ENCODE peak calls at places on chromosomes 3 and 15, in six cellular contexts. One of them, this sample, is unnamed.

GRCh38 chr15:27589260-27589659 is 509.9 kb downstream of the OCA2 start:
- DNase-seq in ovary: no peak
- DNase-seq in cardiac fibroblast: no peak
- DNase-seq in GM06990: no peak
- DNase-seq in uterus: no peak
- DNase-seq in GM12865: peak; percentile 6
- DNase-seq in this sample: no peak

GRCh38 chr3:29757054-29757777 is 476.3 kb downstream of the RBMS3 start:
- DNase-seq in ovary: no peak
- DNase-seq in cardiac fibroblast: peak; percentile 76
- DNase-seq in GM06990: no peak
- DNase-seq in uterus: no peak
- DNase-seq in GM12865: no peak
- DNase-seq in this sample: no peak

GRCh38 chr15:68352401-68353062 is 75.0 kb downstream of the FEM1B start:
- DNase-seq in ovary: peak; percentile 41
- DNase-seq in cardiac fibroblast: peak; percentile 98
- DNase-seq in GM06990: no peak
- DNase-seq in uterus: peak; percentile 91
- DNase-seq in GM12865: peak; percentile 55
- DNase-seq in this sample: peak; percentile 72

GRCh38 chr15:34799149-34799824 is 3.9 kb upstream of the ACTC1 start:
- DNase-seq in ovary: peak; percentile 18
- DNase-seq in cardiac fibroblast: no peak
- DNase-seq in GM06990: no peak
- DNase-seq in uterus: no peak
- DNase-seq in GM12865: no peak
- DNase-seq in this sample: no peak

GRCh38 chr15:56770191-56770590 is 36.9 kb upstream of the ZNF280D start:
- DNase-seq in ovary: no peak
- DNase-seq in cardiac fibroblast: no peak
- DNase-seq in GM06990: no peak
- DNase-seq in uterus: no peak
- DNase-seq in GM12865: no peak
- DNase-seq in this sample: no peak

GRCh38 chr3:141659821-141660597 is 78.1 kb upstream of the RNF7 start:
- DNase-seq in ovary: peak; percentile 66
- DNase-seq in cardiac fibroblast: peak; percentile 27
- DNase-seq in GM06990: no peak
- DNase-seq in uterus: no peak
- DNase-seq in GM12865: no peak
- DNase-seq in this sample: peak; percentile 84

GRCh38 chr3:115525726-115526125 is 97.6 kb upstream of the GAP43 start:
- DNase-seq in ovary: no peak
- DNase-seq in cardiac fibroblast: no peak
- DNase-seq in GM06990: no peak
- DNase-seq in uterus: no peak
- DNase-seq in GM12865: no peak
- DNase-seq in this sample: no peak

GRCh38 chr15:40003491-40003916 is 35.5 kb downstream of the SRP14 start:
- DNase-seq in ovary: no peak
- DNase-seq in cardiac fibroblast: no peak
- DNase-seq in GM06990: no peak
- DNase-seq in uterus: no peak
- DNase-seq in GM12865: no peak
- DNase-seq in this sample: no peak

GRCh38 chr3:98994128-98994762 is 92.8 kb upstream of the DCBLD2 start:
- DNase-seq in ovary: no peak
- DNase-seq in cardiac fibroblast: peak; percentile 85
- DNase-seq in GM06990: no peak
- DNase-seq in uterus: no peak
- DNase-seq in GM12865: no peak
- DNase-seq in this sample: no peak

GRCh38 chr3:189117087-189117486 is 54.7 kb upstream of the TPRG1 start:
- DNase-seq in ovary: no peak
- DNase-seq in cardiac fibroblast: no peak
- DNase-seq in GM06990: no peak
- DNase-seq in uterus: no peak
- DNase-seq in GM12865: no peak
- DNase-seq in this sample: no peak

GRCh38 chr3:9903238-9903624 is 583 bp downstream of the IL17RE start:
- DNase-seq in ovary: no peak
- DNase-seq in cardiac fibroblast: peak; percentile 44
- DNase-seq in GM06990: no peak
- DNase-seq in uterus: no peak
- DNase-seq in GM12865: no peak
- DNase-seq in this sample: peak; percentile 8

GRCh38 chr3:15860014-15860934 is 62.5 kb upstream of the ANKRD28 start:
- DNase-seq in ovary: peak; percentile 71
- DNase-seq in cardiac fibroblast: peak; percentile 33
- DNase-seq in GM06990: peak; percentile 44
- DNase-seq in uterus: peak; percentile 36
- DNase-seq in GM12865: peak; percentile 50
- DNase-seq in this sample: peak; percentile 90

GRCh38 chr3:121834079-121834730 is 655 bp downstream of the IQCB1 start:
- DNase-seq in ovary: no peak
- DNase-seq in cardiac fibroblast: no peak
- DNase-seq in GM06990: no peak
- DNase-seq in uterus: no peak
- DNase-seq in GM12865: no peak
- DNase-seq in this sample: no peak

GRCh38 chr3:183085634-183086390 is 13.5 kb downstream of the MCCC1 start:
- DNase-seq in ovary: no peak
- DNase-seq in cardiac fibroblast: peak; percentile 59
- DNase-seq in GM06990: no peak
- DNase-seq in uterus: no peak
- DNase-seq in GM12865: peak; percentile 34
- DNase-seq in this sample: peak; percentile 50

GRCh38 chr3:50627407-50628051 is 10.6 kb downstream of the MAPKAPK3 start:
- DNase-seq in ovary: no peak
- DNase-seq in cardiac fibroblast: peak; percentile 72
- DNase-seq in GM06990: no peak
- DNase-seq in uterus: no peak
- DNase-seq in GM12865: no peak
- DNase-seq in this sample: no peak

DNA sequence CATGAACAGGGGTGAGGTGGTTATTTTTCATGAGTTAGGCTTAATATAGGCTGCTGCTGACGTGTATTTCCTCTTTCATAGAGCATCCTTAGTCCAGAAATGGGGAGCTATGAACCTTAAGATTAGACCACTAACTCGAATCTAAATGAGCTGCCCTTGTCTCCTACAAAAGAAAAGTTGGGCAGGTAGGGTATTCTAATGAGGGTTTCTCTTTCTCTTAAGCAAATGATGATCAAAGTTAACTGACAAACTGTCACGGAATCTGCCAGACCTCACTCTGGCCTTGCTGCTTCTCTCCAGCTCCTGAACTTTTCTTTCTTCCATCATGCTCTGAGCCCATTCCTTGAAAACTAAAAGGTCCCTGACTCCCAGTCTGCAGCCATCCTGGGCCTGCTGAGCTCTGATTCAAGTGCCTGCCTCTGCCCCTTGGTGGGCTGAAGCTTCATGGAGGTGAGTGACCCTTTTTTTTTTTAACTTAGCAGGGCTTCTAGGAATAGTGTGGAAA is at the start of gene TRIM69:
- DNase-seq in ovary: no peak
- DNase-seq in cardiac fibroblast: no peak
- DNase-seq in GM06990: no peak
- DNase-seq in uterus: no peak
- DNase-seq in GM12865: no peak
- DNase-seq in this sample: no peak
- H3K4me3 ChIP-seq in ovary: no peak within 1 kb of the TSS
- H3K4me3 ChIP-seq in cardiac fibroblast: no peak within 1 kb of the TSS
- H3K4me3 ChIP-seq in GM06990: peak within 1 kb of the TSS; percentile 65
- H3K4me3 ChIP-seq in uterus: no peak within 1 kb of the TSS
- H3K4me3 ChIP-seq in GM12865: peak within 1 kb of the TSS; percentile 51
- H3K4me3 ChIP-seq in this sample: no peak within 1 kb of the TSS

GRCh38 chr3:102466001-102466400 is 31.2 kb downstream of the ZPLD1 start:
- DNase-seq in ovary: no peak
- DNase-seq in cardiac fibroblast: no peak
- DNase-seq in GM06990: no peak
- DNase-seq in uterus: no peak
- DNase-seq in GM12865: no peak
- DNase-seq in this sample: no peak
- TF ChIP-seq CTCF in ovary: no peak
- TF ChIP-seq CTCF in cardiac fibroblast: no peak
- TF ChIP-seq CTCF in GM06990: no peak
- TF ChIP-seq CTCF in uterus: no peak
- TF ChIP-seq CTCF in GM12865: no peak
- TF ChIP-seq CTCF in this sample: no peak

GRCh38 chr3:21954709-21955108 is 203.7 kb upstream of the ZNF385D start:
- DNase-seq in ovary: no peak
- DNase-seq in cardiac fibroblast: peak; percentile 92
- DNase-seq in GM06990: no peak
- DNase-seq in uterus: no peak
- DNase-seq in GM12865: no peak
- DNase-seq in this sample: no peak
- H3K4me3 ChIP-seq in ovary: no peak overlapping the region
- H3K4me3 ChIP-seq in cardiac fibroblast: no peak overlapping the region
- H3K4me3 ChIP-seq in GM06990: no peak overlapping the region
- H3K4me3 ChIP-seq in uterus: no peak overlapping the region
- H3K4me3 ChIP-seq in GM12865: no peak overlapping the region
- H3K4me3 ChIP-seq in this sample: no peak overlapping the region

DNA sequence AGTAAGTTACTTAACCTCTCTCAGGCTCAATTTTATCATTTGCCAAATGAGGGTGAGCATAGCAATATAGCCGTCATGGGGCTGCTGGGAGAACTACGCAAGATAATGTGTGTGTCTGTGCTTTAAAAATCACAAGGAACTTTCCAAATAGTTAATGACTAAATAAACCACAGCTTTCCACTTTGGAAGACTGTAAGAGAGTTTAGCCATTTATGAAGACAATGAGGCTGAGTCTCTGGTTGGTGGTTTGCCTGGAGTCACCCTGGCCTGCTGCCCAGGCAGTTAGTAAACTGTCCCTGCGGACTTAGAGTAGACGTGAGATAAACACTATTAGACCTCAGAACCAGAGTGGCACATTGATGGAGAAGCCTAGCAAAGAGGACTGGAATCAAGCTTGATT is 357.7 kb downstream of the CLSTN2 start:
- DNase-seq in ovary: peak; percentile 30
- DNase-seq in cardiac fibroblast: peak; percentile 83
- DNase-seq in GM06990: no peak
- DNase-seq in uterus: peak; percentile 30
- DNase-seq in GM12865: no peak
- DNase-seq in this sample: no peak
- TF ChIP-seq CTCF in ovary: no peak
- TF ChIP-seq CTCF in cardiac fibroblast: no peak
- TF ChIP-seq CTCF in GM06990: no peak
- TF ChIP-seq CTCF in uterus: no peak
- TF ChIP-seq CTCF in GM12865: no peak
- TF ChIP-seq CTCF in this sample: no peak

GRCh38 chr3:30811174-30811795 is 83.2 kb downstream of the GADL1 start:
- DNase-seq in ovary: no peak
- DNase-seq in cardiac fibroblast: no peak
- DNase-seq in GM06990: no peak
- DNase-seq in uterus: no peak
- DNase-seq in GM12865: no peak
- DNase-seq in this sample: no peak
- H3K4me3 ChIP-seq in ovary: no peak overlapping the region
- H3K4me3 ChIP-seq in cardiac fibroblast: no peak overlapping the region
- H3K4me3 ChIP-seq in GM06990: no peak overlapping the region
- H3K4me3 ChIP-seq in uterus: no peak overlapping the region
- H3K4me3 ChIP-seq in GM12865: no peak overlapping the region
- H3K4me3 ChIP-seq in this sample: no peak overlapping the region